ENCODE peak calls at places on chromosomes 1 and 21, in nine cellular contexts. U is fibroblast of lung; X is mucosa of descending colon; T is BE2C; Z is Caco-2; C is CD8-positive, alpha-beta T cell; E is body of pancreas; Y is cardiac muscle cell; N is endodermal cell. H is an unnamed sample.

GRCh38 chr1:230768903-230769570 is 21.8 kb downstream of the CAPN9 start:
- DNase-seq in U (peak; percentile 28), Z (peak; percentile 40), E (no peak), Y (no peak), N (no peak), T (no peak), C (no peak), X (no peak), H (no peak)

GRCh38 chr1:22249928-22250680 is 107.2 kb upstream of the WNT4 start:
- DNase-seq in X (no peak), C (no peak), T (no peak), U (no peak), E (no peak), N (no peak), Y (no peak), Z (no peak), H (no peak)

GRCh38 chr1:232937741-232938375 is 12.6 kb upstream of the NTPCR start:
- DNase-seq in Y (no peak), Z (no peak), T (no peak), E (no peak), C (no peak), N (no peak), U (no peak), X (no peak), H (no peak)

GRCh38 chr1:27872802-27873665 is 690 bp downstream of the THEMIS2 start:
- DNase-seq in Z (no peak), U (peak; percentile 39), X (no peak), N (peak; percentile 76), C (no peak), E (no peak), Y (peak; percentile 5), T (no peak), H (no peak)

GRCh38 chr1:11784993-11785769 is 20.6 kb downstream of the MTHFR start:
- DNase-seq in E (peak; percentile 74), Y (peak; percentile 80), N (peak; percentile 95), U (peak; percentile 44), X (peak; percentile 72), T (peak; percentile 57), C (no peak), Z (peak; percentile 74), H (peak; percentile 85)

GRCh38 chr1:107357381-107357780 is 216.5 kb downstream of the NTNG1 start:
- DNase-seq in N (no peak), E (no peak), Z (no peak), C (no peak), U (peak; percentile 67), Y (no peak), X (no peak), T (no peak), H (no peak)

GRCh38 chr1:241615043-241615974 is 24.9 kb downstream of the CHML start:
- DNase-seq in Y (no peak), Z (no peak), N (no peak), C (no peak), U (peak; percentile 27), T (no peak), X (peak; percentile 34), E (peak; percentile 49), H (no peak)

GRCh38 chr1:231340328-231341013 is 2.4 kb downstream of the SPRTN start:
- DNase-seq in T (no peak), C (no peak), Y (no peak), X (no peak), N (no peak), Z (no peak), U (no peak), E (no peak), H (no peak)

GRCh38 chr1:93681549-93682412 is at the start of gene BCAR3:
- DNase-seq in Y (peak; percentile 75), U (peak; percentile 80), Z (peak; percentile 76), N (peak; percentile 93), E (peak; percentile 62), T (peak; percentile 70), C (no peak), X (peak; percentile 69), H (peak; percentile 85)

GRCh38 chr21:29581393-29581792 is 282.7 kb downstream of the BACH1 start:
- DNase-seq in Y (no peak), N (no peak), U (no peak), C (no peak), E (no peak), T (no peak), X (no peak), Z (peak; percentile 27), H (no peak)

GRCh38 chr21:33121715-33122475 is 52.0 kb downstream of the OLIG1 start:
- DNase-seq in N (peak; percentile 76), E (no peak), T (no peak), X (no peak), Y (no peak), C (no peak), U (peak; percentile 27), Z (peak; percentile 49), H (no peak)

GRCh38 chr1:211331011-211331709 is 4.5 kb downstream of the TRAF5 start:
- DNase-seq in N (no peak), X (no peak), Z (no peak), U (peak; percentile 33), Y (no peak), T (no peak), E (peak; percentile 16), C (no peak), H (no peak)

GRCh38 chr1:154967331-154967950 is 3.1 kb downstream of the SHC1 start:
- DNase-seq in E (no peak), Z (no peak), T (no peak), N (no peak), U (no peak), C (no peak), X (no peak), Y (no peak), H (no peak)

GRCh38 chr1:205602118-205602517 is 29.7 kb downstream of the ELK4 start:
- DNase-seq in T (no peak), Z (no peak), N (no peak), Y (no peak), X (no peak), U (no peak), E (no peak), C (no peak), H (no peak)

DNA sequence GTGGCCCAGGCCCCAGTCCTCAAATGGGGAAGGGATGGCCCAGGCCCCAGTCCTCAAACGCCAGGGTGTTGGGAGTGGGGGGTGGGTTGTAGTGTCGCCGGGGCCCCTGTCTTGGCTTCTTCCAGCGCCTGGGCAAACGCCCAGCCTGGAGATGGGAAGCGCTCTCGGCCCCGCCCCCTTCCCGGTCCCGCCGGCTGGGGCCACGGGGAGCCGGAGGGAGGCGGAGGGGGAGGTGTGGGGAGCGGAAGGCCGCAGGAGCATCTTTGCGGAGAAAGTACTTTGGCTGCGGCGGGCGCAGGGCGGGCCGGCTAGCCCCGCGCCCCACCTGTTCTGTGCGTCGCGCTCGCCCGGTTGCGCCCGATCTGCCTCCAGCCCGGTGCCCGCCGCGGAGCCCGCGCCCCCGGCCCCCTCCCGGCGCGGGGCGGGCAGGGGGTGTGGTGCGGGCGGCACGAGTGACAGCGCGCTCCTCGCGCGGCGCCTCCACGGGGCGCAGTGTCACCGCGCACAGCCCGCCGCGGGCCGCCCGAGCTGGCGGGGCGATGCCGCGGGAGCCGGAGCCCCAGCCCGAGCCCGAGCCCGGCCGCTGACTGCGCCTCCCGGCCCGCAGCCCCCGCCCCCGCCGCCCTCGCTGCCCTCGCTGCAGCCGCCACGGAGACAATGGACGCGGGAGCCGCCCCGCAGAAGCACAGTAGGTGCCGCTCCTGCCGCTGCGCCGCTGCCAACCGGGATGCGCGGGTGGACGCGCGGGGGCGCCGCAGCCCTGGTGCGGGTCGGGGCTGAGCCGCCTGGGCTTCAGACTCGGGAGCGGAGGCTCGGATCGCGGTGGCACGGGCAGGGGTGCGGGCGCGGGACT is 31.1 kb upstream of the PEX10 start:
- DNase-seq in U (no peak), Y (peak; percentile 52), Z (peak; percentile 32), C (no peak), N (peak; percentile 81), T (peak; percentile 38), E (no peak), X (no peak), H (no peak)
- TF ChIP-seq CTCF in U (no peak), Y (no peak), Z (no peak), C (no peak), N (peak; percentile 62), T (peak; percentile 21), E (no peak), X (no peak), H (no peak)

GRCh38 chr1:225840223-225840610 is 30.3 kb downstream of the EPHX1 start:
- DNase-seq in T (no peak), E (no peak), Y (no peak), X (no peak), N (no peak), Z (no peak), C (no peak), U (no peak), H (no peak)

GRCh38 chr1:225843426-225843795 is 33.5 kb downstream of the EPHX1 start:
- DNase-seq in Y (no peak), N (peak; percentile 50), U (no peak), C (no peak), E (no peak), T (no peak), Z (no peak), X (no peak), H (no peak)

GRCh38 chr1:225842788-225843425 is 33.0 kb downstream of the EPHX1 start:
- DNase-seq in Z (no peak), E (no peak), U (no peak), Y (no peak), N (peak; percentile 41), C (no peak), X (no peak), T (no peak), H (no peak)

GRCh38 chr1:225840713-225841112 is 30.8 kb downstream of the EPHX1 start:
- DNase-seq in Y (no peak), N (no peak), U (no peak), T (no peak), C (no peak), Z (no peak), E (no peak), X (no peak), H (no peak)

GRCh38 chr1:225842074-225842473 is 32.1 kb downstream of the EPHX1 start:
- DNase-seq in Y (no peak), U (no peak), T (no peak), E (no peak), Z (no peak), N (peak; percentile 76), C (no peak), X (no peak), H (no peak)
- H3K36me3 ChIP-seq in Y (no peaks in the 10 kb centered on the region), U (peaks cover 16% of the 10 kb centered on the region), T (no peaks in the 10 kb centered on the region), E (peaks cover 11% of the 10 kb centered on the region), Z (peaks cover 2% of the 10 kb centered on the region), N (peaks cover 87% of the 10 kb centered on the region), C (peaks cover 12% of the 10 kb centered on the region), X (peaks cover 3% of the 10 kb centered on the region), H (peaks cover 100% of the 10 kb centered on the region)

DNA sequence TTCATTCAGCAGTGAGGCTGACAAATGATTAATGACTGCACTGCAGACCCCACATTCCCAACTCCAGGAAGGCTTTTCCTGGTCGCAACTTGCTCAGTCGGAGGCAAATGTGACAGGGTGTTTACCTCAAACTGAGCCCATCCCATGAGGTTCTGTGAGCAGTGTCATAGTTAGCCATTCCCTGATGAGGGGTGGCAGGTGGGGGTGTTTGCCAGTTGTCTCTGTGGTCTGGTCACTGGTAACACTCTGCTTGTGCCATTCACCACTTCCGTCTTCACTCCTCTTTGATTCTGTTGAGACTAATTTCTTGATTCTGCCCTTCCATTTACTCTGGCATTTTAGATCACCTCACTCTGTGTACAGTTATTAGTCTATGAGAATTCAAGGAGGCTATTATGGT is 73.5 kb downstream of the NOS1AP start:
- DNase-seq in N (no peak), E (no peak), C (no peak), Y (no peak), X (no peak), Z (no peak), T (no peak), U (no peak), H (no peak)
- H3K4me1 ChIP-seq in N (peaks cover 19% of the 10 kb centered on the region), E (peaks cover 7% of the 10 kb centered on the region), C (no peaks in the 10 kb centered on the region), Y (peaks cover 27% of the 10 kb centered on the region), X (no peaks in the 10 kb centered on the region), Z (peaks cover 23% of the 10 kb centered on the region), T (peaks cover 12% of the 10 kb centered on the region), U (no peaks in the 10 kb centered on the region), H (no peaks in the 10 kb centered on the region)

GRCh38 chr1:113987259-113987658 is 8.0 kb downstream of the OLFML3 start:
- DNase-seq in E (no peak), Z (no peak), X (no peak), Y (no peak), U (no peak), N (no peak), T (no peak), C (no peak), H (no peak)
- TF ChIP-seq CTCF in E (no peak), Z (no peak), X (no peak), Y (no peak), U (no peak), N (no peak), T (no peak), C (no peak), H (no peak)